ENCODE peak calls at places on chromosomes 13 and 19, in ten cellular contexts. E is AG09319, D is ascending aorta, I is GM20000, M is neural progenitor cell, V is HFFc6, W is neural crest cell, C is endothelial cell, X is fibroblast of mammary gland, R is cardiac muscle cell. S is an unnamed sample.

GRCh38 chr19:39398297-39398864 is 7.2 kb downstream of the MED29 start:
- DNase-seq in E (peak), D (peak), I (no peak), M (no peak), V (peak), W (no peak), C (no peak), X (peak), R (peak), S (no peak)

GRCh38 chr19:12891553-12892021 is 627 bp downstream of the GCDH start:
- DNase-seq in E (no peak), D (no peak), I (no peak), M (no peak), V (no peak), W (no peak), C (no peak), X (no peak), R (no peak), S (no peak)

GRCh38 chr13:27168086-27168485 is 3.5 kb downstream of the USP12 start:
- DNase-seq in E (no peak), D (no peak), I (no peak), M (no peak), V (no peak), W (no peak), C (no peak), X (no peak), R (no peak), S (no peak)

GRCh38 chr19:29878973-29879654 is 62.9 kb upstream of the URI1 start:
- DNase-seq in E (no peak), D (no peak), I (no peak), M (peak), V (peak), W (no peak), C (no peak), X (peak), R (peak), S (no peak)

GRCh38 chr19:4660993-4661392 is 9.1 kb downstream of the MYDGF start:
- DNase-seq in E (no peak), D (no peak), I (no peak), M (no peak), V (no peak), W (no peak), C (no peak), X (peak), R (no peak), S (no peak)

GRCh38 chr13:23828866-23829265 is 60.3 kb downstream of the MIPEP start:
- DNase-seq in E (no peak), D (no peak), I (no peak), M (no peak), V (peak), W (no peak), C (no peak), X (peak), R (peak), S (no peak)

GRCh38 chr19:29515706-29516357 is 10.0 kb upstream of the VSTM2B start:
- DNase-seq in E (no peak), D (no peak), I (no peak), M (no peak), V (no peak), W (no peak), C (no peak), X (no peak), R (no peak), S (no peak)

GRCh38 chr19:6011794-6012193 is 33.9 kb upstream of the RANBP3 start:
- DNase-seq in E (no peak), D (no peak), I (no peak), M (no peak), V (peak), W (no peak), C (no peak), X (peak), R (no peak), S (no peak)

GRCh38 chr19:14325134-14325533 is 56.1 kb upstream of the ADGRE5 start:
- DNase-seq in E (no peak), D (no peak), I (no peak), M (no peak), V (no peak), W (no peak), C (no peak), X (no peak), R (no peak), S (no peak)

GRCh38 chr13:47484564-47484963 is 516.5 kb downstream of the SUCLA2 start:
- DNase-seq in E (peak), D (no peak), I (no peak), M (no peak), V (peak), W (no peak), C (no peak), X (peak), R (peak), S (no peak)

GRCh38 chr19:22625266-22626035 is 8.7 kb upstream of the ZNF492 start:
- DNase-seq in E (no peak), D (no peak), I (peak), M (no peak), V (no peak), W (no peak), C (no peak), X (no peak), R (no peak), S (no peak)

GRCh38 chr13:33184530-33184929 is 101.0 kb downstream of the STARD13 start:
- DNase-seq in E (no peak), D (no peak), I (no peak), M (no peak), V (no peak), W (no peak), C (no peak), X (no peak), R (no peak), S (no peak)

DNA sequence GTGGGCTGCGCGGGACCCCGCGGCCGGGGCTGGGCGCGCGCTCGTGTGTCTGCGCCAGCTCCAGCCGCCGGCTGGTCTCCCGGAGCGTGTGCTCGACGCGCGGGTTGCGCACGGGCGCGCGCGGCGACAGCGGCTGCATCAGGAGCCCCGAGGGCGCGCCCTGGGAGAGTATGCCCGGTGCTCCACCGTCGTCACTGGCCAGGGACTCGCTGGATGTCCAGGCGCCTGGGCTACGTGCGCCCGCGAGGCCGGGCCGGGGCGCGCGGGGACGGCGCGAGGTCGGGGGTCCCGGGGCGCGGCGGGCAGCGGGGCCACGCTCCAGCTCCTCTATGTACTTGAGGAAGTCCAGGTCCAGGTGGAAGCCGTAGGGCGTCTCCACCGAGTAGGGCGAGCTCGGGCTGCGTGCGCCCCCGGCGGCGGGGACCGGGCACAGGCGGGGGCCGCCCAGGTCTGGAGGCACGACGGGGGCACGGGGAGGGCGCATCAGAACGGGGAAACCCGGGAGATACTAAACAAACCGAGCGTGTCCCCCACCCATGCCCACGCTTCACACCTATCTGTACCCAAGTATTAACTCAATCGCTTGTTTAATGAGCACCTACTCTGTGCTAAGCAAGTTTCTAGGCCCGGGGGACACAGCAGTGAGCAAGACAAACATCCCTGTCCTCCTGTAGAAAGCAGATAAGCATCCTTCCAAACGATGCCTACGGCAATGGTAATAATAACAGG is 7.6 kb downstream of the KANK3 start:
- DNase-seq in E (no peak), D (no peak), I (peak), M (no peak), V (no peak), W (no peak), C (no peak), X (no peak), R (no peak), S (no peak)
- TF ChIP-seq CTCF in E (no peak), D (no peak), I (no peak), M (peak), V (no peak), W (peak), C (no peak), X (no peak), R (no peak), S (no peak)

DNA sequence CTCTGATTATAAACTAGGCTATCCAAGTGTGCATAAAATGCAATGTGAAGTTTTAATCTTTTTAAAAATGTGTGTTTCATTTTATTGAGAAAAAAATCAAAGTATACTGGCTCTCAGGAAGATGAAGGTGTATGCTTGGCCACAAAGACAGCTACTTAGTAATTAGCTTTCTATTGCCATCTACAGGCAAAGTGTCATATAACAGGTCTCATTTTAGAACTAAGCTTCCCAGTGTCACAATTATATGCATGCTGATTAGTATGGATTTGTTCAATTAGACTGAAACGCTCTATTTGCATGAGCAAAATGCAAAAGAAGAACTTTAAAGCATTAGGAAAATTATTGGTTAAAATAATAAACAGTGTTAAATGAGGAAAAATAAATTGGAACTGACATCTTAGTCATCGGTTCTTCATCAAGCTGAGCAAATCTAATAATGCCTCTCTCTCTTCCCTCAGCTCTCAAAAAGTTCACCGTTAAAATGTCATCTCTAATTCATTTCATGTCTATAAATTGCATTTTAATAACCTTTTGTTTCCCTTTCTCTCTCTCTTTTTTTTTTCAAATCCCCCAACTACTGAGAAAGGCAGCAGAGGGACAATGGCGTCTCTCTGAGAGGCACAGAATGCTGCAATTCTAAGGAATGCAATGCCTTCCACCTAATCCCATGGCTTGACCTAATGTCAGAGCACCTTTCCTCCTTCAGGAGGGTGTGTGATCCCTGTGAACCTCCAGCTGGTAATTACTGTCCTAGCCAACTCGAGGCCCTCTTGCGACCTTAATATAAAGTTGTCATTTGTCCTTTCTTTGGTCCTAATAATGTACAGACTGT is 313.1 kb upstream of the MAB21L1 start:
- DNase-seq in E (peak), D (no peak), I (peak), M (peak), V (peak), W (no peak), C (no peak), X (peak), R (peak), S (no peak)
- TF ChIP-seq CTCF in E (peak), D (no peak), I (peak), M (peak), V (peak), W (peak), C (no peak), X (peak), R (peak), S (peak)

DNA sequence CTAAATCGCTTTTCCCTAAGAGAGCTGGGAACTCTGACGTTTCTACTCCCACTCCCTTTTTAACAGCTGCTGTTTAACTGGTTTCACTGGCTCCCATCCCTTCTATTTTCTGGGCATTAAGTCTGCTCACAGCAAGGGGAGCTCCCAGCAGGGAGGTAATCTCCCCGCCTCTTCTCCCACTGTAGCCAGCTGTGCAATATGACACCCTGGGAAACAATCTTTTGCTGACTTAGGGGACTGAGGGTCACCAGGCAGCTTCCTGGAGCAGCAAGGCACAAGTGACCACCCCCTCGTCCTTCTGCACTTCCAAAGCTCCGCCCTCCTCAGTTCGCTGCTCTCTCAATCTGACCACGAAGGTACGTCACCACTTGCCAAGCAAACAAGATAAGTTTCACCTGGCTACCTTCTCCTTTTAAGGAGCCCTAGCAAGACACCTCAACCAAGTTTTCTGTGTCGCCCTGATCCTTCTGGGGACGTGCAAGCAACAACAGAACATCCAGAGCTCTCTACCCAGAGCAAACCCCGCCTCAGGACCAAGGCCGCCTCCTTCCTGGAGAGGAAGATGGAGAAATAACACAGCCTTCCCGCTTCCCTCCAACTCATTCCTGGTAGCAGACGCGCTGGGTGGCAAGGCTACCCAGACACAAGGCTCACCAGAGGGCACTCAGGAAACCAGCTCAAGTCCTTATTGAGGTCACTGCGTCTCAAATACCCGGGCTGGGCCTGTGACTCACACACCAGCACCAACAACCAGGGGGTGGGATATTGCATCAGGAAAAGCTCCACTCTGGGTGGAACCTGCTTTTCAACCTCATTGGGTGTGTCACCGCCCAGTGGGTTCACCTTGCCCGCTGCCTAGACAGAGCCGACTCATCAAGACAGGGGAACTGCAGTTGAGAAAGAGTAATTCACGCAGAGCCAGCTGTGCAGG is 92.4 kb downstream of the STK24 start:
- DNase-seq in E (peak), D (peak), I (peak), M (peak), V (peak), W (peak), C (peak), X (peak), R (peak), S (peak)
- TF ChIP-seq CTCF in E (peak), D (no peak), I (no peak), M (no peak), V (no peak), W (no peak), C (no peak), X (no peak), R (no peak), S (no peak)

DNA sequence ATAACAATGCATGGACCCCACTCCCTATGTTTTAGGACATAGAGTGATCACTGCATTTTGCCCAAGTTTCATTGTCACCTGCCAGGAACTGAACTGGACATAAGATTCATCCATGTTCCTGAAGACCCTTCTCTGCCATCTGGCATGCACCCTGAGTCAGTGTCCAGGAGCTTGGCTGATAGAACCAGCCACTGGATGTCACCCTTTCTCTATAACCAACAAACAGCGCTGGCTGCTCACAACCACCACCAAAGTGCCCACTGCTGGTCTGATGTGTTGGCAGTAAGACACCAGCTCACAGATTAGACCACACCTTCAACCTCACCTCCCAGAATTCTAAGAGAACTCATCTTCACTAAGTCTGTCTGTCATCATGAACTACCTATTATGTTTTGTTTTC is 333.4 kb downstream of the ITGBL1 start:
- DNase-seq in E (peak), D (no peak), I (no peak), M (peak), V (peak), W (peak), C (peak), X (peak), R (no peak), S (no peak)
- TF ChIP-seq CTCF in E (peak), D (no peak), I (no peak), M (peak), V (peak), W (peak), C (no peak), X (no peak), R (no peak), S (no peak)

DNA sequence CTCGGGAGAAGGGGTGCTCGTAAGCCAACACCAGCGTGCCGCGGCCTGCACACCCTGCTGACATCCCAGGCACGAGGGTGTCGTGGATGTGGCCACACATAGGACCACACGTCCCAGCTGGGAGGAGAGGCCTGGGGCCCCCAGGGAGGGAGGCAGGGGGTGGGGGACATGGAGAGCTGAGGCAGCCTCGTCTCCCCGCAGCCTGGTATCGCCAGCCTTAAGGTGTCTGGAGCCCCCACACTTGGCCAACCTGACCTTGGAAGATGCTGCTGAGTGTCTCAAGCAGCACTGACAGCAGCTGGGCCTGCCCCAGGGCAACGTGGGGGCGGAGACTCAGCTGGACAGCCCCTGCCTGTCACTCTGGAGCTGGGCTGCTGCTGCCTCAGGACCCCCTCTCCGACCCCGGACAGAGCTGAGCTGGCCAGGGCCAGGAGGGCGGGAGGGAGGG is 2.4 kb downstream of the IZUMO4 start:
- DNase-seq in E (no peak), D (no peak), I (no peak), M (no peak), V (no peak), W (no peak), C (no peak), X (no peak), R (no peak), S (no peak)
- TF ChIP-seq CTCF in E (no peak), D (no peak), I (no peak), M (no peak), V (no peak), W (no peak), C (no peak), X (no peak), R (no peak), S (no peak)

DNA sequence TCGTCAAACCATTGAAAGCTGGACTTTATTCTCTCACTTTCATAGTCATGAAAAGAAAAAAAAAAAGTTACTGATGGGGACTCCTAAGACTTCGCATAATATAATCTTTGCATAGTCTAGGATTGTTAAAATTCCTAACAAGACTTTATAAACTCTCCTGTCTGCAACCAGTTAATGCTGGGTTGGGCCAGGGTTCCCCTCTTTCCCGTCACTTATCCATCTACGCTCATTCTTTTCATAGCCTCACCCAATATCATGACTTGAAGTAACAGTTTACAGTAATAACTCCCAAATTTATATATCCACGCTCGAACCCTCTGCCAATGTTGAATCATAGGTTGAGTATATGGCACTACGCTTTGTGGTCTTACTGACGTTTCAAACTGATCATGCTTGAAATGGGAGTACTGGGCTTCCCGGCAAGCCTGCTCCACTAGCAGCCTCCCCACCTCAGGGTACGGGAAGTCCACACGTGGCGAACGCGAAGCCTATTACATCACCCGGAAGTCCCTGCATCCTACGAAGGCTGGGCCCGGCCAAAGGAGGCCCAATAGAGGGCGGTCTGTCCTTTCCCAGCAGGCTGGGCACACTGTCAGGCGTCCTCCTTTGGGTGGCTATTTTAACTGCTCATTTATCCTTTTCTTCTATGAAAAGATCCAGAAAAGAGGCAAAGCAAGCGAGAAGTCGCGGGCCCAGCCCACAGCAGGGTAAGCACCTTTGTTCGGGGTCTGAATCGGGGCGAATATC is 694 bp upstream of the ZNF460 start:
- DNase-seq in E (peak), D (peak), I (peak), M (peak), V (peak), W (peak), C (peak), X (peak), R (peak), S (peak)
- TF ChIP-seq CTCF in E (peak), D (no peak), I (peak), M (peak), V (peak), W (no peak), C (no peak), X (peak), R (peak), S (no peak)